ENCODE peak calls at places on chromosomes 6 and 20, in six cellular contexts. One of them, this sample, is unnamed. For H3K4me1, the result is how much of the 10 kb centered on the place peaks cover.

GRCh38 chr6:74574794-74575193 is 631.1 kb downstream of the COL12A1 start:
- DNase-seq in right atrium auricular region: no peak
- DNase-seq in transverse colon: no peak
- DNase-seq in CD8-positive, alpha-beta T cell: no peak
- DNase-seq in esophagus squamous epithelium: no peak
- DNase-seq in left ventricle myocardium inferior: no peak
- DNase-seq in this sample: no peak

GRCh38 chr6:56947931-56948330 is 7.0 kb upstream of the BEND6 start:
- DNase-seq in right atrium auricular region: no peak
- DNase-seq in transverse colon: no peak
- DNase-seq in CD8-positive, alpha-beta T cell: no peak
- DNase-seq in esophagus squamous epithelium: no peak
- DNase-seq in left ventricle myocardium inferior: no peak
- DNase-seq in this sample: no peak

GRCh38 chr6:5998741-5999687 is 7.7 kb downstream of the NRN1 start:
- DNase-seq in right atrium auricular region: no peak
- DNase-seq in transverse colon: no peak
- DNase-seq in CD8-positive, alpha-beta T cell: no peak
- DNase-seq in esophagus squamous epithelium: no peak
- DNase-seq in left ventricle myocardium inferior: peak
- DNase-seq in this sample: no peak

GRCh38 chr6:22194188-22194921 is 102.5 kb downstream of the PRL start:
- DNase-seq in right atrium auricular region: no peak
- DNase-seq in transverse colon: no peak
- DNase-seq in CD8-positive, alpha-beta T cell: no peak
- DNase-seq in esophagus squamous epithelium: no peak
- DNase-seq in left ventricle myocardium inferior: no peak
- DNase-seq in this sample: no peak

GRCh38 chr6:153947817-153948447 is 91.1 kb upstream of the OPRM1 start:
- DNase-seq in right atrium auricular region: no peak
- DNase-seq in transverse colon: no peak
- DNase-seq in CD8-positive, alpha-beta T cell: no peak
- DNase-seq in esophagus squamous epithelium: no peak
- DNase-seq in left ventricle myocardium inferior: no peak
- DNase-seq in this sample: no peak

GRCh38 chr6:134082191-134082590 is 29.8 kb upstream of the SLC2A12 start:
- DNase-seq in right atrium auricular region: no peak
- DNase-seq in transverse colon: no peak
- DNase-seq in CD8-positive, alpha-beta T cell: no peak
- DNase-seq in esophagus squamous epithelium: no peak
- DNase-seq in left ventricle myocardium inferior: no peak
- DNase-seq in this sample: no peak

GRCh38 chr6:4480788-4481725 is 295.1 kb upstream of the CDYL start:
- DNase-seq in right atrium auricular region: no peak
- DNase-seq in transverse colon: no peak
- DNase-seq in CD8-positive, alpha-beta T cell: no peak
- DNase-seq in esophagus squamous epithelium: no peak
- DNase-seq in left ventricle myocardium inferior: no peak
- DNase-seq in this sample: no peak

GRCh38 chr6:2881358-2881885 is 21.7 kb downstream of the SERPINB9 start:
- DNase-seq in right atrium auricular region: no peak
- DNase-seq in transverse colon: no peak
- DNase-seq in CD8-positive, alpha-beta T cell: no peak
- DNase-seq in esophagus squamous epithelium: no peak
- DNase-seq in left ventricle myocardium inferior: no peak
- DNase-seq in this sample: no peak

GRCh38 chr6:43705996-43706395 is 18.4 kb upstream of the MRPS18A start:
- DNase-seq in right atrium auricular region: no peak
- DNase-seq in transverse colon: no peak
- DNase-seq in CD8-positive, alpha-beta T cell: no peak
- DNase-seq in esophagus squamous epithelium: no peak
- DNase-seq in left ventricle myocardium inferior: no peak
- DNase-seq in this sample: no peak

GRCh38 chr20:3842332-3842930 is 4.2 kb upstream of the MAVS start:
- DNase-seq in right atrium auricular region: no peak
- DNase-seq in transverse colon: peak
- DNase-seq in CD8-positive, alpha-beta T cell: no peak
- DNase-seq in esophagus squamous epithelium: no peak
- DNase-seq in left ventricle myocardium inferior: no peak
- DNase-seq in this sample: no peak

GRCh38 chr6:80676386-80676785 is 569.9 kb downstream of the BCKDHB start:
- DNase-seq in right atrium auricular region: no peak
- DNase-seq in transverse colon: no peak
- DNase-seq in CD8-positive, alpha-beta T cell: no peak
- DNase-seq in esophagus squamous epithelium: no peak
- DNase-seq in left ventricle myocardium inferior: no peak
- DNase-seq in this sample: no peak

GRCh38 chr6:41642960-41643898 is 5.0 kb downstream of the MDFI start:
- DNase-seq in right atrium auricular region: no peak
- DNase-seq in transverse colon: no peak
- DNase-seq in CD8-positive, alpha-beta T cell: no peak
- DNase-seq in esophagus squamous epithelium: no peak
- DNase-seq in left ventricle myocardium inferior: no peak
- DNase-seq in this sample: no peak

GRCh38 chr6:150638765-150639164 is 39.1 kb downstream of the PLEKHG1 start:
- DNase-seq in right atrium auricular region: no peak
- DNase-seq in transverse colon: no peak
- DNase-seq in CD8-positive, alpha-beta T cell: no peak
- DNase-seq in esophagus squamous epithelium: no peak
- DNase-seq in left ventricle myocardium inferior: no peak
- DNase-seq in this sample: no peak

GRCh38 chr6:75620387-75621304 is 19.0 kb downstream of the SENP6 start:
- DNase-seq in right atrium auricular region: no peak
- DNase-seq in transverse colon: no peak
- DNase-seq in CD8-positive, alpha-beta T cell: no peak
- DNase-seq in esophagus squamous epithelium: no peak
- DNase-seq in left ventricle myocardium inferior: no peak
- DNase-seq in this sample: no peak

GRCh38 chr20:21190866-21191265 is 65.0 kb downstream of the KIZ start:
- DNase-seq in right atrium auricular region: no peak
- DNase-seq in transverse colon: no peak
- DNase-seq in CD8-positive, alpha-beta T cell: no peak
- DNase-seq in esophagus squamous epithelium: no peak
- DNase-seq in left ventricle myocardium inferior: no peak
- DNase-seq in this sample: no peak

GRCh38 chr20:49583669-49584417 is 15.9 kb upstream of the PTGIS start:
- DNase-seq in right atrium auricular region: peak
- DNase-seq in transverse colon: peak
- DNase-seq in CD8-positive, alpha-beta T cell: no peak
- DNase-seq in esophagus squamous epithelium: no peak
- DNase-seq in left ventricle myocardium inferior: peak
- DNase-seq in this sample: no peak

GRCh38 chr20:61046721-61047351 is 205.2 kb upstream of the CDH4 start:
- DNase-seq in right atrium auricular region: no peak
- DNase-seq in transverse colon: no peak
- DNase-seq in CD8-positive, alpha-beta T cell: no peak
- DNase-seq in esophagus squamous epithelium: no peak
- DNase-seq in left ventricle myocardium inferior: no peak
- DNase-seq in this sample: no peak

DNA sequence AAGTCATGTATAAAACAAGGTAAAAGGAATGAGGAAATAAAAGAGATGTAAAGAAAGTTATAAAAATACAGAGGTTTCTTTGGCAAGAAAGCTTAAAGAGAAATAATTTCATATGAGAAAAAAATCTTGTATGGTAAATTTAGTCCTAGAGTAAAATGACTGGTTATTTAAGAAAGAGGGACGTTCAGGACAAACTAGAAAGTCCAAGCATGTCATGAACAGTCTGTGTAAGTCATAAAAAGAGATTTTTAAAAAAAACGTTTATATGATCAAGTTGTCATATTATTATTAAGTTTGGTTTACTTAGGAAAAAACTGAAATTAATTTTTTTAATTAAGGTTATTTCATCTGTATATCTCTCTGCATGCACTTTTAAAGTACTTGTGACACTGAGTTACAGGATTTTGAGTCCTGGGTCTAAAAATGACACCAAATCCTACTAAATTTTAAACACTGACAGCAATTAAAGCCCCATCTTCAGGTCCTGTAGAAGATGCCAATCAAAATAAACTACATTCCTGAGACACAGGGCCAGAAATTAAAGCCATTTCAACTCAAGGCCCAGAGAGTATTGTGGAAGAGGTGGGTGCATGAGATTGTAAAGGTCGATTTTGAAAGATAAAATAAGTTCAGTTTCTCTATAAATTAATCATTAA is 62.4 kb downstream of the AGPAT4 start:
- DNase-seq in right atrium auricular region: no peak
- DNase-seq in transverse colon: no peak
- DNase-seq in CD8-positive, alpha-beta T cell: no peak
- DNase-seq in esophagus squamous epithelium: no peak
- DNase-seq in left ventricle myocardium inferior: no peak
- DNase-seq in this sample: no peak
- H3K4me1 ChIP-seq in right atrium auricular region: under half
- H3K4me1 ChIP-seq in transverse colon: under half
- H3K4me1 ChIP-seq in CD8-positive, alpha-beta T cell: under half
- H3K4me1 ChIP-seq in esophagus squamous epithelium: under half
- H3K4me1 ChIP-seq in left ventricle myocardium inferior: under half
- H3K4me1 ChIP-seq in this sample: under half

DNA sequence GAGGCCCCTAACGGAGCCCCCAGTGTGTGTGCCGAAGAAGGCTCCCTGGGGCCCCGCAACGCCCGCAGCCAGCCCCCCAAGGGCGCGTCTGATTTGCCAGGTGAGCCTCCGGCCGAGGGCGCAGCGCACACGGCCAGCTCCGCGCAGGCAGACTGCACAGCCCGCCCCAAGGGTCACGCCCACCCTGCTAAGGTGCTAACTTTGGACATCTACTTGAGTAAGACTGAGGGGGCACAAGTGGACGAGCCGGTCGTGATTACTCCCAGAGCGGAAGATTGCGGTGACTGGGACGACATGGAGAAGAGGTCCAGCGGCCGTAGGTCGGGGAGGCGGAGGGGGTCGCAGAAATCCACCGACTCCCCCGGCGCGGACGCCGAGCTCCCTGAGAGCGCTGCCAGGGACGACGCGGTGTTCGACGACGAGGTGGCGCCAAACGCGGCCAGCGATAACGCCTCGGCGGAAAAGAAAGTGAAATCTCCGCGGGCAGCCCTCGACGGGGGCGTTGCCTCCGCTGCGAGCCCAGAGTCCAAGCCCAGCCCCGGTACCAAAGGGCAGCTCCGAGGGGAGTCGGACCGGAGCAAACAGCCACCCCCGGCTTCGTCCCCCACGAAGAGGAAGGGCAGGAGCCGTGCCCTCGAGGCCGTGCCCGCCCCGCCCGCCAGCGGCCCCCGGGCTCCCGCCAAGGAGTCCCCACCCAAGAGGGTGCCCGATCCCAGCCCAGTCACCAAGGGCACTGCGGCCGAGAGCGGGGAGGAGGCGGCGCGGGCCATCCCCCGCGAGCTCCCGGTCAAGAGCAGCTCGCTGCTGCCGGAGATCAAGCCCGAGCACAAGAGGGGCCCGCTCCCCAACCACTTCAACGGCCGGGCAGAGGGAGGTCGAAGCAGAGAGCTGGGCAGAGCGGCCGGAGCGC is 117.0 kb downstream of the RTN4IP1 start:
- DNase-seq in right atrium auricular region: no peak
- DNase-seq in transverse colon: peak
- DNase-seq in CD8-positive, alpha-beta T cell: peak
- DNase-seq in esophagus squamous epithelium: no peak
- DNase-seq in left ventricle myocardium inferior: peak
- DNase-seq in this sample: no peak
- TF ChIP-seq CTCF in right atrium auricular region: peak
- TF ChIP-seq CTCF in transverse colon: peak
- TF ChIP-seq CTCF in CD8-positive, alpha-beta T cell: peak
- TF ChIP-seq CTCF in esophagus squamous epithelium: no peak
- TF ChIP-seq CTCF in left ventricle myocardium inferior: peak
- TF ChIP-seq CTCF in this sample: no peak

DNA sequence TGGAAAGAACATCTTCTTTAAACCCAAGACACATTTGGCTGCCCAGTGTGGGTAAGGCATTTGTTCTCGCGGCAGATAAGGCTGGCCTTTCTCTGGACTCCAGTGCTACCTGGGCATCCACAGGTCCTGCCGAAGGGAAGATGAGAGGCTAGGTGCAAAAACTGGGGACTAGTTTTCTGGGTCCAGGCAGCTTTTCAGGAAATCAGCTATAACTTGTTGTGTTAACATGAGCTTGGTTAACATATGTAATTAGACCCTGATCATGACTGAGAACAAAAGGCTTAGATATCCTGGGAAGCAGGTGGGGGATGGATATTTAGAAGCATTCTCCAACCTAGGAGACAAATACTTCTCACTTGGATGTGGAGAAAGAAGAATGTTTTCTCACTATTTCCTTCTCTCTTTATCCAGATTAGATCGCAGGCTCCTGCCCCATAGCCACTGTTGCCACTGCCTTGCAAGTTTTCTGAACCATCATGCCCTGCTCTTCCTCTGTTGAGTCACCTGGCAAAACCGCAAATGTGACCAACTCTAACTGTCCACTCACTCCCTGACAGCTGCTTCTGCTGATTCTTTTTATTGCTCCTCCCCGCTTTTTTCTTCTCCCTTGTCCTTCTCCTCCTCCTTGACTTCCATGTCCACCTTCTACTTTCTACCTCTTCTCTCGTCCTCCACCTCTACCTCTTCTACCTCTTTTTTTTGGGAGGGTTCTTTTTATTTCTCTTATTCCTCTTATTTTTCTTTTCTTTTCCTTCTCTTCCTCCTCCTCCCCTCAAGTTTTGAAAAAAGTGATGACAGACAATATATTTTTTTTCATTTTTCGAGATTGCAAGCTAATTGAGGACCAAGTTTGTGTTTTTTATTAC is 258.1 kb downstream of the UTRN start:
- DNase-seq in right atrium auricular region: no peak
- DNase-seq in transverse colon: no peak
- DNase-seq in CD8-positive, alpha-beta T cell: no peak
- DNase-seq in esophagus squamous epithelium: no peak
- DNase-seq in left ventricle myocardium inferior: no peak
- DNase-seq in this sample: no peak
- H3K27ac ChIP-seq in right atrium auricular region: no peak
- H3K27ac ChIP-seq in transverse colon: no peak
- H3K27ac ChIP-seq in CD8-positive, alpha-beta T cell: no peak
- H3K27ac ChIP-seq in esophagus squamous epithelium: no peak
- H3K27ac ChIP-seq in left ventricle myocardium inferior: no peak
- H3K27ac ChIP-seq in this sample: no peak

DNA sequence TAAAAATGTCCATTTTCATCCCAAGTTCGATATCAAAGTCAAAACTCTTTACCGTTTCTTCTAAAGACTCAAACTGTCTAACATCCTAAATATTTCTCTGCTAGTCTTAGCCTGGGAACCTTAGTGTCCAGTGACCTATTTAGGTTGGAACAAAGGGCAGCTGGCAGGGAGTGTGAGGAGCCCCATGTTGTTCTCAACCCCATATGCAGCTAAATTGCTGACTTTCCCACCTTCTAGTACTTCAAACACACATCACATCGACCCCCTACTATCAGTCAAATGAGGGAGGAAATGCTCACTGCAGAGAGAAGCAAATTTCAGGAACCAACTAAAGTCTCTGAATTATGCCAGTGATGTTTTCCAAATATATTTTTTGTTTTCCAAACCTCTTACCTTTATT is 192.6 kb upstream of the RAB32 start:
- DNase-seq in right atrium auricular region: no peak
- DNase-seq in transverse colon: no peak
- DNase-seq in CD8-positive, alpha-beta T cell: no peak
- DNase-seq in esophagus squamous epithelium: no peak
- DNase-seq in left ventricle myocardium inferior: no peak
- DNase-seq in this sample: no peak
- H3K4me1 ChIP-seq in right atrium auricular region: under half
- H3K4me1 ChIP-seq in transverse colon: under half
- H3K4me1 ChIP-seq in CD8-positive, alpha-beta T cell: under half
- H3K4me1 ChIP-seq in esophagus squamous epithelium: under half
- H3K4me1 ChIP-seq in left ventricle myocardium inferior: under half
- H3K4me1 ChIP-seq in this sample: under half

This sample was measured in esophagus muscularis mucosa.